ENCODE peak calls at places on chromosomes 6 and 20, in four cellular contexts. O, T, J and I are unnamed samples.

GRCh38 chr6:119620846-119621570 is 271.4 kb upstream of the MAN1A1 start:
- DNase-seq in O (peak), T (peak), J (no peak), I (peak)

GRCh38 chr6:46175446-46175845 is 4.7 kb upstream of the ENPP5 start:
- DNase-seq in O (no peak), T (no peak), J (no peak), I (peak)

GRCh38 chr6:2959909-2960719 is 11.3 kb downstream of the SERPINB6 start:
- DNase-seq in O (peak), T (no peak), J (no peak), I (peak)

GRCh38 chr6:102766946-102767345 is 1373.4 kb downstream of the GRIK2 start:
- DNase-seq in O (peak), T (no peak), J (no peak), I (no peak)

GRCh38 chr6:123189805-123190204 is 193.8 kb downstream of the CLVS2 start:
- DNase-seq in O (no peak), T (no peak), J (no peak), I (no peak)

GRCh38 chr6:113414511-113414910 is 442.6 kb upstream of the MARCKS start:
- DNase-seq in O (peak), T (peak), J (peak), I (peak)

GRCh38 chr20:23156842-23157423 is 70.8 kb upstream of the CD93 start:
- DNase-seq in O (no peak), T (no peak), J (no peak), I (peak)

GRCh38 chr20:48287552-48288170 is 502.4 kb upstream of the SULF2 start:
- DNase-seq in O (no peak), T (no peak), J (no peak), I (no peak)

GRCh38 chr6:166768761-166769160 is 141.7 kb upstream of the RPS6KA2 start:
- DNase-seq in O (no peak), T (no peak), J (no peak), I (no peak)

GRCh38 chr20:49846206-49846807 is 33.7 kb downstream of the SLC9A8 start:
- DNase-seq in O (no peak), T (peak), J (peak), I (peak)

GRCh38 chr6:158011980-158012566 is 30.4 kb downstream of the SYNJ2 start:
- DNase-seq in O (no peak), T (no peak), J (no peak), I (no peak)

GRCh38 chr20:43513298-43514061 is 6.0 kb downstream of the L3MBTL1 start:
- DNase-seq in O (no peak), T (no peak), J (no peak), I (no peak)

GRCh38 chr20:43515628-43516027 is 8.1 kb downstream of the L3MBTL1 start:
- DNase-seq in O (no peak), T (no peak), J (no peak), I (no peak)

GRCh38 chr20:43511879-43512278 is 4.4 kb downstream of the L3MBTL1 start:
- DNase-seq in O (no peak), T (no peak), J (no peak), I (no peak)

GRCh38 chr20:43516251-43516824 is 8.8 kb downstream of the L3MBTL1 start:
- DNase-seq in O (no peak), T (no peak), J (no peak), I (peak)

DNA sequence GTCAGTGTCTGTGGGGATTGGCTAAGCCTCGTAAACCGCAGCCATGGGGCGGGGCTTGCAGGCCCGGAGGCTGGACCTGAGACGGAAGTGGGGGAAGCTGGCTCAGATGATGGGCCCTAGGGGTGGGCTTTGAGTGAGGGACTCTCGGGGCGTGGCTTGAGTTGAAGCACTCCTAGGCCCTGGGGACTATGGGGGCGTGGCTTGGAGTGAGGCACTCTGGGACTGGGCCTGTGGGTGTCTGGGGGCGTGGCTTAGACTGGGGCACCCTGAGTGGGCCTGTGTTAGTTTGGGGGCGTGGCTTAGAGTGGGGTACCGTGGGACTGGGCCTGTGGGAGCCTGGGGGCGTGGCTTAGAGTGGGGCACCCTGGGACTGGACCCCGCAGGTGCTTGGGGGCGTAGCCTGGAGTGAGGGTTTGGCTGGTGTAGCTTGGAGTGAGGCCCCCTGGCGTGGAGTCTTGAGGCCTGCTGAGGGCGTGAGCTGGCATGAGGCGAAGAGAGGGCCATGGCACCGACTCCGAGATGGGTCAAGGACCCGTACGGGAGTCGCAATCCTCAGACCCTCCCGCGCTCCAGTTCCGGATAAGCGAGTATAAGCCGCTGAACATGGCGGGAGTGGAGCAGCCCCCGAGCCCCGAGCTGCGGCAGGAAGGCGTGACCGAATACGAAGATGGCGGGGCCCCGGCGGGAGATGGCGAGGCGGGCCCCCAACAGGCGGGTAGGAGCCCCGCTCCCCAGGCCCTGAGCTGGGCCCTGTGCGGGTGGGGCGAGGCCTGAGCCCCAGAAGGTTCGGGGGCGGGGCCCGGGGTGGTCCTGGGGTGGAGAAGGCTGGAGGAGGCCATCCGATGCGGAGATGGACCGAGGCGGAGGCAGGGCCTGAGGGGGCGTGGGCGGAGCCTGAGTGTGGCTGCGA is 6.8 kb downstream of the L3MBTL1 start:
- DNase-seq in O (peak), T (peak), J (peak), I (peak)
- TF ChIP-seq CTCF in O (no peak), T (no peak), J (peak), I (peak)

GRCh38 chr6:25014375-25014774 is 78.6 kb upstream of the RIPOR2 start:
- DNase-seq in O (no peak), T (no peak), J (no peak), I (no peak)

GRCh38 chr6:25017486-25017885 is 81.7 kb upstream of the RIPOR2 start:
- DNase-seq in O (peak), T (no peak), J (no peak), I (no peak)

GRCh38 chr6:25017932-25018581 is 82.3 kb upstream of the RIPOR2 start:
- DNase-seq in O (peak), T (peak), J (peak), I (peak)

GRCh38 chr6:25014806-25015560 is 79.2 kb upstream of the RIPOR2 start:
- DNase-seq in O (peak), T (no peak), J (peak), I (peak)

DNA sequence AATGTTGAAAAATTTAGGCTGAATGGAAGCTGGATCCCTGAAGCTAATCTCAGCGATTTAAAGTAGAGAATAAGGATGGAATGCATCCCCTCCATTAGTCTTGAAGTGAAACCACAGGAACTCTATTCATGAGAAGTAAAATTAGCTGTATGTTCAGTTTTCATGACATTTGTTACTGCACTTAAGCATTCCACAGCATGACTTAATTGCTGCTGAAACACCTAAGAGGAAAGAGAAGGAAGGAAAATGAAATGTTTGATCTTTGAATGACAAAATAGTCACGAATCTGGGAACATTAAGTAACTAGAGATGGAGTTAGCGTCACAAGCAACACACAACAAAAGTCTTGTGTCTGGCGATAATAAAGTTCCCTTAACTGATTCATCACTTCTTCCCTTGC is 80.6 kb upstream of the RIPOR2 start:
- DNase-seq in O (peak), T (no peak), J (no peak), I (peak)
- H3K4me3 ChIP-seq in O (no peak), T (no peak), J (no peak), I (no peak)

GRCh38 chr6:131769385-131770141 is 38.3 kb upstream of the ENPP1 start:
- DNase-seq in O (no peak), T (no peak), J (no peak), I (no peak)
- TF ChIP-seq CTCF in O (no peak), T (no peak), J (no peak), I (no peak)

GRCh38 chr6:152980656-152981055 is 2.2 kb downstream of the FBXO5 start:
- DNase-seq in O (no peak), T (no peak), J (no peak), I (no peak)

GRCh38 chr6:152982768-152983636 is at the start of gene FBXO5:
- DNase-seq in O (peak), T (peak), J (peak), I (peak)

GRCh38 chr6:152979116-152979515 is 3.7 kb downstream of the FBXO5 start:
- DNase-seq in O (no peak), T (no peak), J (no peak), I (no peak)

GRCh38 chr6:152981989-152982767 is 663 bp downstream of the FBXO5 start:
- DNase-seq in O (no peak), T (no peak), J (no peak), I (no peak)

DNA sequence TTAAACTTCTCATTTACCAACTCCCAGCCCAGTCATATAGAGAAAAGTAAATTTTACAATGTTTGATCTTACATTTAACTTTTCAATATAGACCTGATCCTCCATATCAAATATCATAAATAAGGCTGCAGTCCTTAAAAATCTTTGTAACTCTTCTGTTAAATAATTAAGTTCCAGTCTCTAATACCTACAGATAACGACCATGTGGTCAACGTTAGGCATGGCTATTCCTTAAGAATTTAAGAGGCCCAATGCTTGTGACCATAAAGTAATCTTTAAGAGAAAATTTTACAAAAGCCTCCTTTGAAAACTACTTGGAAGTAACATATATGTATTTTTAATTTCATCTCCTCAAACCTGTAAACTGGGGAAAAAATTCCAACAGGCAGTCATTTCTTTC is 1.6 kb downstream of the FBXO5 start:
- DNase-seq in O (no peak), T (no peak), J (no peak), I (no peak)
- H3K4me3 ChIP-seq in O (peak), T (peak), J (no peak), I (peak)

GRCh38 chr6:132126150-132126549 is 175.0 kb upstream of the CCN2 start:
- DNase-seq in O (no peak), T (no peak), J (no peak), I (no peak)
- TF ChIP-seq CTCF in O (no peak), T (no peak), J (no peak), I (no peak)

DNA sequence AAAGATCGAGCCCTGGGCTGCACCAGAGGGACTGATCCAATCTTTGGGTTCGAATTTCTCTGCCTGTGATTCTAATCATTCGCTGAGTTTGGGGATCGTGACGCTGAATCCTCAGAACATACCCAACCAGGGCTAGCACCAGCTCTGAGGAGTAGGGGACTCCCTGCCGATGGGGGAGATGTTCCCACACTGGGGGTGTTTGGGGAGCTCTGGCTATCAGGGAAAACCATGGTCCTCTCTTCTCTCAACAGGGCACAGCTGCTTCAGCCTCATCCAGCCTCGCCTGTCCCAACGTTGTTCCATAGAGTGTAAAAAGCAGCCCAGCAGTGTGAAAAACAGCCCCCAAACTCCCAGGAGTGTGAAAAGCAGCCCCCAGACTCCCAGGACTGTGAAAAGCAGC is 136.6 kb downstream of the ANKRD60 start:
- DNase-seq in O (no peak), T (no peak), J (no peak), I (no peak)
- H3K4me3 ChIP-seq in O (no peak), T (no peak), J (no peak), I (no peak)

GRCh38 chr20:31846793-31847138 is 1.4 kb upstream of the FOXS1 start:
- DNase-seq in O (no peak), T (no peak), J (no peak), I (no peak)
- TF ChIP-seq CTCF in O (no peak), T (no peak), J (no peak), I (no peak)

GRCh38 chr6:104525677-104526322 is 333.9 kb downstream of the HACE1 start:
- DNase-seq in O (peak), T (peak), J (peak), I (peak)
- H3K4me3 ChIP-seq in O (peak), T (no peak), J (no peak), I (peak)